ENCODE peak calls at places on chromosomes 7 and 10, in nine cellular contexts. A, S, F, Q, R, E, D, Y and V are unnamed samples.

GRCh38 chr7:135217645-135218509 is 6.6 kb upstream of the WDR91 start:
- DNase-seq in A (no peak), S (no peak), F (no peak), Q (no peak), R (no peak), E (peak), D (no peak), Y (no peak), V (no peak)

GRCh38 chr7:103993551-103993950 is 4.1 kb upstream of the RELN start:
- DNase-seq in A (no peak), S (no peak), F (no peak), Q (no peak), R (no peak), E (no peak), D (no peak), Y (peak), V (no peak)

GRCh38 chr10:120946497-120946896 is 95.3 kb downstream of the WDR11 start:
- DNase-seq in A (no peak), S (no peak), F (no peak), Q (no peak), R (no peak), E (no peak), D (no peak), Y (no peak), V (no peak)

GRCh38 chr7:155815332-155816191 is 3.3 kb upstream of the SHH start:
- DNase-seq in A (peak), S (no peak), F (peak), Q (no peak), R (peak), E (peak), D (peak), Y (peak), V (peak)

GRCh38 chr7:76292206-76292573 is 10.3 kb upstream of the HSPB1 start:
- DNase-seq in A (peak), S (no peak), F (no peak), Q (no peak), R (no peak), E (no peak), D (peak), Y (no peak), V (no peak)

GRCh38 chr7:120645976-120646375 is 212.0 kb downstream of the TSPAN12 start:
- DNase-seq in A (no peak), S (no peak), F (no peak), Q (no peak), R (no peak), E (no peak), D (no peak), Y (no peak), V (no peak)

GRCh38 chr7:151895695-151896485 is 19.0 kb upstream of the PRKAG2 start:
- DNase-seq in A (peak), S (no peak), F (no peak), Q (no peak), R (peak), E (no peak), D (no peak), Y (no peak), V (no peak)

GRCh38 chr7:51135576-51135975 is 181.0 kb downstream of the COBL start:
- DNase-seq in A (no peak), S (no peak), F (no peak), Q (no peak), R (no peak), E (no peak), D (no peak), Y (no peak), V (no peak)

GRCh38 chr7:114364151-114364550 is 50.5 kb upstream of the FOXP2 start:
- DNase-seq in A (no peak), S (no peak), F (no peak), Q (no peak), R (peak), E (no peak), D (no peak), Y (no peak), V (no peak)

GRCh38 chr10:132430231-132430743 is 33.3 kb downstream of the PWWP2B start:
- DNase-seq in A (no peak), S (no peak), F (no peak), Q (no peak), R (no peak), E (no peak), D (no peak), Y (no peak), V (no peak)

GRCh38 chr10:117411440-117412428 is 36.5 kb upstream of the PDZD8 start:
- DNase-seq in A (no peak), S (no peak), F (no peak), Q (no peak), R (no peak), E (no peak), D (no peak), Y (no peak), V (no peak)

GRCh38 chr7:95441042-95441823 is 6.4 kb upstream of the PON2 start:
- DNase-seq in A (no peak), S (no peak), F (no peak), Q (no peak), R (no peak), E (peak), D (no peak), Y (no peak), V (no peak)

GRCh38 chr10:4372601-4373000 is 453.4 kb upstream of the AKR1E2 start:
- DNase-seq in A (peak), S (no peak), F (no peak), Q (no peak), R (no peak), E (peak), D (peak), Y (peak), V (no peak)

GRCh38 chr7:25716421-25716820 is 435.6 kb upstream of the NFE2L3 start:
- DNase-seq in A (peak), S (no peak), F (no peak), Q (no peak), R (no peak), E (no peak), D (peak), Y (peak), V (no peak)

GRCh38 chr10:121310151-121310711 is 288.0 kb downstream of the FGFR2 start:
- DNase-seq in A (no peak), S (no peak), F (no peak), Q (no peak), R (peak), E (no peak), D (no peak), Y (no peak), V (peak)

GRCh38 chr7:29442146-29442545 is 121.5 kb upstream of the PRR15 start:
- DNase-seq in A (no peak), S (peak), F (no peak), Q (no peak), R (peak), E (no peak), D (peak), Y (no peak), V (no peak)

GRCh38 chr7:23544913-23545354 is 13.2 kb upstream of the TRA2A start:
- DNase-seq in A (peak), S (peak), F (peak), Q (peak), R (peak), E (peak), D (peak), Y (peak), V (peak)

GRCh38 chr7:466465-467191 is 53.0 kb downstream of the PDGFA start:
- DNase-seq in A (no peak), S (no peak), F (no peak), Q (no peak), R (no peak), E (no peak), D (no peak), Y (no peak), V (no peak)

GRCh38 chr7:27108390-27109127 is 6.1 kb upstream of the HOXA2 start:
- DNase-seq in A (peak), S (no peak), F (no peak), Q (no peak), R (peak), E (no peak), D (peak), Y (peak), V (no peak)

GRCh38 chr7:30226593-30227268 is 57.7 kb upstream of the ZNRF2 start:
- DNase-seq in A (no peak), S (peak), F (no peak), Q (no peak), R (peak), E (peak), D (no peak), Y (no peak), V (no peak)

GRCh38 chr10:34384363-34384762 is 430.7 kb downstream of the PARD3 start:
- DNase-seq in A (no peak), S (no peak), F (no peak), Q (no peak), R (no peak), E (no peak), D (no peak), Y (no peak), V (no peak)

GRCh38 chr10:29048506-29048905 is 240.4 kb upstream of the LYZL1 start:
- DNase-seq in A (no peak), S (no peak), F (no peak), Q (no peak), R (no peak), E (no peak), D (no peak), Y (no peak), V (no peak)

GRCh38 chr10:44028384-44029137 is 356.3 kb downstream of the CXCL12 start:
- DNase-seq in A (no peak), S (no peak), F (no peak), Q (no peak), R (no peak), E (no peak), D (no peak), Y (no peak), V (no peak)

GRCh38 chr10:29856295-29856694 is 203.1 kb downstream of the JCAD start:
- DNase-seq in A (no peak), S (no peak), F (no peak), Q (no peak), R (no peak), E (no peak), D (no peak), Y (no peak), V (no peak)

GRCh38 chr7:28298870-28299484 is 113.3 kb upstream of the CREB5 start:
- DNase-seq in A (peak), S (peak), F (peak), Q (no peak), R (peak), E (peak), D (peak), Y (peak), V (no peak)

GRCh38 chr10:102814873-102815661 is 22.1 kb downstream of the CYP17A1 start:
- DNase-seq in A (peak), S (no peak), F (no peak), Q (no peak), R (no peak), E (peak), D (peak), Y (peak), V (no peak)

GRCh38 chr7:22356010-22356854 is 722 bp downstream of the RAPGEF5 start:
- DNase-seq in A (no peak), S (no peak), F (peak), Q (no peak), R (peak), E (peak), D (peak), Y (no peak), V (peak)

GRCh38 chr7:102222445-102222844 is 64.2 kb upstream of the SH2B2 start:
- DNase-seq in A (no peak), S (no peak), F (no peak), Q (no peak), R (no peak), E (no peak), D (no peak), Y (peak), V (no peak)

GRCh38 chr10:66822801-66823200 is 103.0 kb upstream of the LRRTM3 start:
- DNase-seq in A (no peak), S (no peak), F (no peak), Q (no peak), R (peak), E (no peak), D (no peak), Y (no peak), V (no peak)

DNA sequence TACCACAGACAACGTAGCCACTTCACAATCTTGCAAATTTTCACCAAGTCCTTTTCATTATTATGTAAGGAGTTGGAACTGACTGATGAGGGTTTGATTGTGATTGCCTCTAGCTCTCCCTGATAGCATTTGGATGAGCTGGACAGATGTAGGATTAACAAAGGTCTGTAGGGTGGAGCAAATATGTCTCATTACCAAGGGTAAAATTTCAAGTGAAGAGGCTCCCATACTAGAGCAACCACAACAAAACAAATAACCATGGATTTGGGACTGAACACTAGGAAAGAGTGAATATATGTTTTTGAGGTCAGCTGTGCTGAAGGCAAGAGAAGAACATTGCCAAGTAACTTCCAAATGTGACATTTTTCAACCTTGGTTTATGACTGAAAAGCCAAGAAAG is 281.7 kb downstream of the NEBL start:
- DNase-seq in A (no peak), S (no peak), F (no peak), Q (no peak), R (no peak), E (no peak), D (no peak), Y (no peak), V (no peak)
- H2AFZ ChIP-seq in A (no peak), S (no peak), F (no peak), Q (no peak), R (no peak), E (no peak), D (no peak), Y (no peak), V (no peak)

GRCh38 chr7:45890125-45890901 is 2.0 kb downstream of the IGFBP1 start:
- DNase-seq in A (no peak), S (no peak), F (no peak), Q (no peak), R (no peak), E (no peak), D (no peak), Y (no peak), V (no peak)

GRCh38 chr7:45888993-45889366 is 692 bp downstream of the IGFBP1 start:
- DNase-seq in A (peak), S (no peak), F (no peak), Q (no peak), R (no peak), E (no peak), D (peak), Y (no peak), V (no peak)

GRCh38 chr7:45889367-45890067 is 1.2 kb downstream of the IGFBP1 start:
- DNase-seq in A (peak), S (no peak), F (no peak), Q (no peak), R (no peak), E (no peak), D (no peak), Y (no peak), V (no peak)

GRCh38 chr7:45886931-45887667 is 1.2 kb upstream of the IGFBP1 start:
- DNase-seq in A (no peak), S (no peak), F (no peak), Q (no peak), R (no peak), E (no peak), D (no peak), Y (no peak), V (no peak)

GRCh38 chr7:45888185-45888992 is at the start of gene IGFBP1:
- DNase-seq in A (peak), S (no peak), F (no peak), Q (no peak), R (peak), E (peak), D (peak), Y (peak), V (no peak)
- H3K4me3 ChIP-seq in A (peak), S (no peak), F (no peak), Q (no peak), R (peak), E (peak), D (peak), Y (peak), V (peak)

DNA sequence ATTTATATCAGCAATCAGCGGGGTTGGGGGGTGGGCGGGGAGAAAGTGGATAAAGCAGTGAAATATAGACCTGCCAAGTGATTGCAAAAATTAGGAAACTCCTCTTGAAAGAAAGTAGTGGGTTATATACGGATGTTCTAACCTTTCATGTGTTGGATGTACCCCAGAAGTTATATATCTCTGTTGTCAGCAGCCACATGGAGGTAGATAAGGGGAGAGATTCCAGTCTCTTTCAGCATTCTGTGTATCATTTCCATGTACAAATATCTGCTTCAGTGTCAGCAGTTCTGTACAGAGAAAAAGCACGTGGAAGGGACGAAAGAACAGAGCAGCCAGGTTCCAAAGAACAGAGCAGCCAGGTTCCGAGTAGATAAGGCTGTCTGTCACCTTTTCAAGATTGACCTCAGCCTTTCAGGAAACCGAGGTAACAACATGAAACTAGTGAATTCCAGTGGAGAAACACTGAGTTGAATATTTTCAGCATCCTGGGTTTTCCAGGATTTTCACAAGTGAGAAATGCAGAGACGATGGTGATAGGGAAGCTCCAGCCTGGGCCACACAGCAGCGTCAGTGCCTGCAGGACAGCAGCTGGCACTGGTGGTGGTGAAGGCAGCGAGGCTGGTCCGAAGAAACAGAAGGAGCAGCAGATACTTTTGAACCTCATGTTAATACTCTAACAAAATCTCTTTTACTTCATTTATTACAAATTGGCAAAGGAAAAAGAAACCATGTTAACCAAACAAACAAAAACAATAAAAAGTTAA is 212.3 kb downstream of the C7orf25 start:
- DNase-seq in A (no peak), S (no peak), F (no peak), Q (no peak), R (no peak), E (no peak), D (peak), Y (no peak), V (no peak)
- H2AFZ ChIP-seq in A (no peak), S (no peak), F (no peak), Q (no peak), R (no peak), E (no peak), D (no peak), Y (no peak), V (no peak)

GRCh38 chr10:13440709-13441061 is 88.1 kb downstream of the BEND7 start:
- DNase-seq in A (no peak), S (no peak), F (no peak), Q (no peak), R (no peak), E (no peak), D (no peak), Y (no peak), V (no peak)
- H3K4me3 ChIP-seq in A (peak), S (peak), F (peak), Q (no peak), R (no peak), E (no peak), D (peak), Y (no peak), V (peak)

GRCh38 chr10:75063461-75064230 is 47.8 kb upstream of the SAMD8 start:
- DNase-seq in A (no peak), S (no peak), F (no peak), Q (no peak), R (no peak), E (no peak), D (no peak), Y (no peak), V (no peak)

GRCh38 chr10:75062191-75062849 is 49.1 kb upstream of the SAMD8 start:
- DNase-seq in A (no peak), S (no peak), F (no peak), Q (no peak), R (no peak), E (no peak), D (peak), Y (peak), V (no peak)

GRCh38 chr10:75061709-75062108 is 49.7 kb upstream of the SAMD8 start:
- DNase-seq in A (no peak), S (no peak), F (no peak), Q (no peak), R (no peak), E (no peak), D (no peak), Y (no peak), V (no peak)

GRCh38 chr10:75065081-75065480 is 46.4 kb upstream of the SAMD8 start:
- DNase-seq in A (no peak), S (no peak), F (no peak), Q (no peak), R (no peak), E (no peak), D (no peak), Y (no peak), V (no peak)

DNA sequence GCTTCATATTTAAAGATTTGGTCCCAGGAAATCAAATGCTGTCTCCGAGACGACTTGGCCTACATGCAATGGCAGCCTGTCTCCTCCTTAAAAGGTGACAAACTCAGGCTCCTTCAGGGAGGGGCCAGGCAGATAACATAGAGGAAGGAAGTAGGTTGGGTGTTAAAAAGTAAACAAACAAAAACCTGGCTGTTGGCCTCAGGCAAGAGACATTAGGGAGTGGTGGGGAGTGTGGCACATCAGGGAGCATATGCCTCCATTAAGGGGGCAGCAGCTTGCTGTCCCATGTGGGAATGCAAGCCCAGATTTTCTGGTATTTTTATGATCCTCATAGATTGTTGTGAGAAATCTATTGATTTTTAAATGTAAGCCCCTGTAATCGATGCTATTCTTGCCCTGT is 48.6 kb upstream of the SAMD8 start:
- DNase-seq in A (no peak), S (no peak), F (no peak), Q (no peak), R (no peak), E (no peak), D (no peak), Y (no peak), V (no peak)
- H2AFZ ChIP-seq in A (no peak), S (no peak), F (no peak), Q (no peak), R (no peak), E (no peak), D (peak), Y (no peak), V (no peak)

GRCh38 chr10:71978988-71979691 is 14.9 kb downstream of the CHST3 start:
- DNase-seq in A (no peak), S (no peak), F (no peak), Q (no peak), R (no peak), E (no peak), D (no peak), Y (no peak), V (no peak)
- H3K4me3 ChIP-seq in A (no peak), S (no peak), F (no peak), Q (no peak), R (no peak), E (no peak), D (no peak), Y (no peak), V (no peak)

DNA sequence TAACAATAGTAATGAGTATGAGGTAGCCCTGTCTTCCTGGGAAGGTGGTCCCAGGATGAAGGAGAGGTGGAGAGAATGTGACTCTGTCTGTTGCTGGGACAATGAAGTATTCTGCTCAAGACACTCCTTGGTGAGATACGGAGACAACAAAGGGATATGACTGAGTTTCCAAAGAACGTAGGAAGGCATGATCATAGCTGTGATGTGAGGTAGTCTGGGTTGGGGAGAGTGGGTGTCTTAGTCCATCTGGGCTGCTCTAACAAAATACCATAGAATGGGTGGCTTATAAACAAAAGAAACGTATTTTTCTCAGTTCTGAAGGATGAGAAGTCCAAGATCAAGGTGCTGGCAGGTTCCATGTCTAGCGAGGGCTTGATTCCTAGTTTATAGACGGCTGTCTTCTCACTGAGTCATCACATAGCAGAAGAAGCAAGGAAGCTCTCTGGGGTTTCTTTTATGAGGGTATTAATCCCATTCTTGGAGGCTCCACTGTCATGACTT is 84.9 kb upstream of the RHOBTB1 start:
- DNase-seq in A (peak), S (no peak), F (no peak), Q (no peak), R (no peak), E (no peak), D (peak), Y (peak), V (no peak)
- H2AFZ ChIP-seq in A (peak), S (no peak), F (no peak), Q (no peak), R (no peak), E (no peak), D (peak), Y (peak), V (no peak)

GRCh38 chr7:45582136-45582742 is 8.1 kb downstream of the ADCY1 start:
- DNase-seq in A (no peak), S (no peak), F (no peak), Q (no peak), R (peak), E (no peak), D (no peak), Y (no peak), V (no peak)
- H3K4me3 ChIP-seq in A (no peak), S (no peak), F (no peak), Q (no peak), R (peak), E (no peak), D (no peak), Y (no peak), V (no peak)

GRCh38 chr7:74293577-74293908 is 4.3 kb downstream of the CLIP2 start:
- DNase-seq in A (no peak), S (no peak), F (no peak), Q (no peak), R (no peak), E (no peak), D (no peak), Y (no peak), V (no peak)
- H2AFZ ChIP-seq in A (no peak), S (no peak), F (no peak), Q (peak), R (no peak), E (no peak), D (no peak), Y (no peak), V (no peak)